ENCODE peak calls at places on chromosomes 16 and 17, in six cellular contexts. X is aorta; D is HFF-Myc; O is left cardiac atrium; S is stimulated activated CD4-positive, alpha-beta T cell treated with anti-CD3 and anti-CD28 coated beads, Interleukin-15, amount 100 ng/mL, for 24 hours; A is progenitor cell of endocrine pancreas. Y is an unnamed sample.

GRCh38 chr17:58452738-58453137 is 35.4 kb upstream of the RNF43 start:
- DNase-seq in X (no peak), D (no peak), O (no peak), S (no peak), A (no peak), Y (no peak)

GRCh38 chr16:59635674-59636073 is 901.6 kb upstream of the GOT2 start:
- DNase-seq in X (no peak), D (no peak), O (no peak), S (no peak), A (no peak), Y (no peak)

GRCh38 chr16:59878479-59878878 is 1144.4 kb upstream of the GOT2 start:
- DNase-seq in X (no peak), D (peak), O (no peak), S (no peak), A (no peak), Y (no peak)

GRCh38 chr17:10063730-10064221 is 134.6 kb downstream of the GAS7 start:
- DNase-seq in X (peak), D (no peak), O (peak), S (no peak), A (no peak), Y (no peak)

GRCh38 chr16:24946155-24946554 is 69.0 kb downstream of the ARHGAP17 start:
- DNase-seq in X (no peak), D (no peak), O (no peak), S (no peak), A (no peak), Y (no peak)

GRCh38 chr17:78397681-78398101 is 19.2 kb downstream of the PGS1 start:
- DNase-seq in X (peak), D (no peak), O (peak), S (no peak), A (no peak), Y (no peak)

GRCh38 chr17:7240375-7240774 is 1.1 kb upstream of the PHF23 start:
- DNase-seq in X (no peak), D (no peak), O (no peak), S (no peak), A (no peak), Y (no peak)

GRCh38 chr16:8251298-8251697 is 339.0 kb downstream of the TMEM114 start:
- DNase-seq in X (no peak), D (no peak), O (no peak), S (no peak), A (no peak), Y (no peak)

GRCh38 chr17:63041251-63041650 is 75.2 kb downstream of the TANC2 start:
- DNase-seq in X (no peak), D (no peak), O (no peak), S (no peak), A (no peak), Y (no peak)

GRCh38 chr17:81865733-81866439 is 5.3 kb downstream of the ARHGDIA start:
- DNase-seq in X (no peak), D (no peak), O (peak), S (peak), A (no peak), Y (no peak)

GRCh38 chr17:76268015-76268749 is 3.0 kb downstream of the UBALD2 start:
- DNase-seq in X (peak), D (no peak), O (peak), S (peak), A (no peak), Y (no peak)

GRCh38 chr16:73046484-73047214 is 1.3 kb downstream of the ZFHX3 start:
- DNase-seq in X (peak), D (no peak), O (no peak), S (no peak), A (no peak), Y (no peak)

GRCh38 chr16:74304164-74304834 is 7.7 kb downstream of the PSMD7 start:
- DNase-seq in X (no peak), D (no peak), O (no peak), S (no peak), A (no peak), Y (no peak)

GRCh38 chr17:70636517-70637133 is 467.3 kb downstream of the KCNJ2 start:
- DNase-seq in X (no peak), D (peak), O (no peak), S (peak), A (no peak), Y (no peak)

GRCh38 chr16:53034306-53034705 is 18.4 kb downstream of the CHD9NB start:
- DNase-seq in X (no peak), D (no peak), O (no peak), S (no peak), A (no peak), Y (no peak)

GRCh38 chr16:67264866-67265265 is 14.5 kb upstream of the PLEKHG4 start:
- DNase-seq in X (no peak), D (no peak), O (no peak), S (no peak), A (no peak), Y (no peak)

GRCh38 chr17:77405867-77406513 is 265.2 kb downstream of the SEC14L1 start:
- DNase-seq in X (no peak), D (no peak), O (no peak), S (no peak), A (no peak), Y (no peak)

GRCh38 chr16:79607587-79607986 is 7.0 kb upstream of the MAF start:
- DNase-seq in X (no peak), D (no peak), O (no peak), S (no peak), A (no peak), Y (no peak)

GRCh38 chr16:72295914-72296313 is 124.0 kb upstream of the PMFBP1 start:
- DNase-seq in X (no peak), D (no peak), O (no peak), S (no peak), A (no peak), Y (no peak)

GRCh38 chr16:17104654-17105053 is 366.1 kb downstream of the XYLT1 start:
- DNase-seq in X (no peak), D (no peak), O (no peak), S (no peak), A (no peak), Y (no peak)

GRCh38 chr17:79926002-79926307 is 86.7 kb upstream of the CBX4 start:
- DNase-seq in X (no peak), D (no peak), O (no peak), S (no peak), A (no peak), Y (no peak)

GRCh38 chr16:85334718-85335583 is 222.7 kb upstream of the CIBAR2 start:
- DNase-seq in X (no peak), D (no peak), O (peak), S (peak), A (peak), Y (no peak)

GRCh38 chr17:62617894-62618472 is 9.5 kb upstream of the MRC2 start:
- DNase-seq in X (no peak), D (peak), O (no peak), S (no peak), A (no peak), Y (no peak)

GRCh38 chr17:59754547-59754946 is 47.1 kb downstream of the VMP1 start:
- DNase-seq in X (no peak), D (peak), O (no peak), S (peak), A (no peak), Y (no peak)

GRCh38 chr16:53946745-53947386 is 242.9 kb downstream of the FTO start:
- DNase-seq in X (no peak), D (no peak), O (no peak), S (no peak), A (no peak), Y (no peak)

GRCh38 chr17:72725432-72726068 is 366.9 kb downstream of the SLC39A11 start:
- DNase-seq in X (no peak), D (peak), O (peak), S (peak), A (peak), Y (peak)

Y was measured in NCI-H187 treated with DMSO at 0.1 percent for 48 hours.